ENCODE peak calls at places on chromosomes 4 and X, in eight cellular contexts. B, V, Z, U, P, C, J and Y are unnamed samples.

GRCh38 chrX:46777971-46778810 is 19.3 kb upstream of the SLC9A7 start:
- DNase-seq in B (no peak), V (peak), Z (peak), U (no peak), P (no peak), C (no peak), J (no peak), Y (no peak)

GRCh38 chr4:3047464-3048286 is 26.7 kb downstream of the HTT-AS start:
- DNase-seq in B (peak), V (peak), Z (peak), U (peak), P (peak), C (peak), J (peak), Y (no peak)

GRCh38 chrX:140723251-140723650 is 13.7 kb downstream of the LINC00632 start:
- DNase-seq in B (no peak), V (no peak), Z (no peak), U (no peak), P (no peak), C (no peak), J (no peak), Y (no peak)

GRCh38 chr4:16197842-16198241 is 28.4 kb downstream of the TAPT1 start:
- DNase-seq in B (no peak), V (no peak), Z (no peak), U (no peak), P (no peak), C (no peak), J (no peak), Y (no peak)

GRCh38 chrX:24148118-24148517 is 1.4 kb upstream of the ZFX start:
- DNase-seq in B (no peak), V (no peak), Z (no peak), U (no peak), P (no peak), C (no peak), J (no peak), Y (no peak)

GRCh38 chrX:107935664-107936433 is 46.3 kb downstream of the TEX13B start:
- DNase-seq in B (no peak), V (no peak), Z (peak), U (no peak), P (no peak), C (no peak), J (no peak), Y (no peak)

GRCh38 chr4:125956281-125956680 is 641.5 kb downstream of the FAT4 start:
- DNase-seq in B (no peak), V (no peak), Z (no peak), U (no peak), P (no peak), C (no peak), J (no peak), Y (no peak)

GRCh38 chrX:15114865-15115566 is 154.9 kb downstream of the ASB9 start:
- DNase-seq in B (no peak), V (no peak), Z (no peak), U (no peak), P (no peak), C (no peak), J (no peak), Y (no peak)

GRCh38 chr4:15906024-15906443 is 32.5 kb downstream of the FGFBP1 start:
- DNase-seq in B (no peak), V (peak), Z (peak), U (peak), P (no peak), C (peak), J (no peak), Y (no peak)

GRCh38 chr4:30436394-30436793 is 283.8 kb upstream of the PCDH7 start:
- DNase-seq in B (no peak), V (no peak), Z (no peak), U (no peak), P (no peak), C (no peak), J (no peak), Y (no peak)

GRCh38 chr4:169341490-169341889 is 70.7 kb upstream of the SH3RF1 start:
- DNase-seq in B (no peak), V (no peak), Z (peak), U (no peak), P (no peak), C (no peak), J (no peak), Y (no peak)

GRCh38 chr4:7697821-7698220 is 241.8 kb downstream of the AFAP1 start:
- DNase-seq in B (no peak), V (no peak), Z (no peak), U (no peak), P (no peak), C (no peak), J (no peak), Y (no peak)

GRCh38 chr4:48271048-48271452 is 1.4 kb upstream of the TEC start:
- DNase-seq in B (no peak), V (no peak), Z (no peak), U (no peak), P (no peak), C (no peak), J (no peak), Y (no peak)

GRCh38 chr4:73599182-73599581 is 21.1 kb downstream of the RASSF6 start:
- DNase-seq in B (no peak), V (peak), Z (peak), U (no peak), P (no peak), C (no peak), J (no peak), Y (no peak)

GRCh38 chr4:153314915-153315314 is 29.6 kb upstream of the MND1 start:
- DNase-seq in B (no peak), V (no peak), Z (no peak), U (no peak), P (no peak), C (no peak), J (no peak), Y (no peak)

GRCh38 chr4:40289366-40290188 is 45.6 kb upstream of the CHRNA9 start:
- DNase-seq in B (no peak), V (no peak), Z (peak), U (no peak), P (no peak), C (no peak), J (no peak), Y (no peak)

GRCh38 chr4:86894465-86894864 is 2.2 kb upstream of the C4orf36 start:
- DNase-seq in B (no peak), V (peak), Z (no peak), U (no peak), P (no peak), C (no peak), J (no peak), Y (no peak)

GRCh38 chrX:44669626-44670025 is 127.0 kb upstream of the FUNDC1 start:
- DNase-seq in B (no peak), V (no peak), Z (no peak), U (no peak), P (no peak), C (no peak), J (no peak), Y (no peak)

GRCh38 chr4:4762909-4763814 is 96.3 kb upstream of the MSX1 start:
- DNase-seq in B (no peak), V (no peak), Z (peak), U (peak), P (no peak), C (no peak), J (peak), Y (no peak)

GRCh38 chrX:150694738-150695410 is 1.7 kb downstream of the MTMR1 start:
- DNase-seq in B (no peak), V (no peak), Z (no peak), U (peak), P (no peak), C (no peak), J (no peak), Y (no peak)

GRCh38 chrX:8404443-8404842 is 60.2 kb upstream of the VCX3B start:
- DNase-seq in B (no peak), V (no peak), Z (no peak), U (no peak), P (no peak), C (no peak), J (no peak), Y (no peak)

GRCh38 chr4:137367608-137368007 is 164.7 kb downstream of the PCDH18 start:
- DNase-seq in B (no peak), V (no peak), Z (no peak), U (no peak), P (no peak), C (no peak), J (no peak), Y (no peak)

GRCh38 chr4:146495277-146495676 is 26.5 kb downstream of the SLC10A7 start:
- DNase-seq in B (no peak), V (no peak), Z (no peak), U (no peak), P (no peak), C (no peak), J (no peak), Y (no peak)

GRCh38 chr4:174134361-174134760 is 149.1 kb downstream of the FBXO8 start:
- DNase-seq in B (no peak), V (no peak), Z (no peak), U (no peak), P (no peak), C (no peak), J (no peak), Y (no peak)

GRCh38 chrX:150680974-150681373 is 12.2 kb upstream of the MTMR1 start:
- DNase-seq in B (no peak), V (no peak), Z (no peak), U (no peak), P (no peak), C (no peak), J (no peak), Y (no peak)

GRCh38 chr4:73780243-73780642 is 39.9 kb downstream of the CXCL8 start:
- DNase-seq in B (no peak), V (no peak), Z (no peak), U (no peak), P (no peak), C (no peak), J (no peak), Y (no peak)

GRCh38 chr4:184538023-184538599 is 63.8 kb upstream of the IRF2 start:
- DNase-seq in B (peak), V (peak), Z (peak), U (peak), P (peak), C (peak), J (no peak), Y (peak)

GRCh38 chr4:92066485-92066884 is 237.3 kb upstream of the GRID2 start:
- DNase-seq in B (no peak), V (no peak), Z (no peak), U (no peak), P (no peak), C (no peak), J (no peak), Y (no peak)

GRCh38 chr4:120870279-120870673 is 52.2 kb downstream of the PRDM5 start:
- DNase-seq in B (no peak), V (no peak), Z (no peak), U (peak), P (no peak), C (no peak), J (no peak), Y (no peak)